ENCODE peak calls at places on chromosomes 7 and 10, in four cellular contexts. Y is H54, T is NAMALWA, A is T-helper 1 cell. P is an unnamed sample.

GRCh38 chr7:47298636-47299035 is 283.3 kb downstream of the TNS3 start:
- DNase-seq in T (no peak), Y (no peak), A (no peak), P (no peak)

GRCh38 chr7:140653319-140654108 is 12.9 kb upstream of the DENND2A start:
- DNase-seq in Y (peak), A (no peak), T (peak), P (peak)

GRCh38 chr10:59830601-59831259 is 75.6 kb downstream of the CCDC6 start:
- DNase-seq in Y (peak), T (peak), A (peak), P (peak)

GRCh38 chr7:82578430-82578829 is 134.9 kb upstream of the CACNA2D1 start:
- DNase-seq in A (no peak), Y (no peak), T (no peak), P (no peak)

GRCh38 chr10:49323171-49323895 is 24.4 kb downstream of the C10orf71 start:
- DNase-seq in A (no peak), Y (no peak), T (no peak), P (no peak)

GRCh38 chr10:49458869-49459268 is 63.0 kb upstream of the DRGX start:
- DNase-seq in Y (no peak), A (no peak), T (no peak), P (no peak)

GRCh38 chr10:44689368-44689767 is 221.8 kb upstream of the TMEM72 start:
- DNase-seq in Y (no peak), A (no peak), T (no peak), P (no peak)

GRCh38 chr7:27132978-27133377 is 2.4 kb upstream of the HOXA4 start:
- DNase-seq in Y (no peak), T (no peak), A (no peak), P (no peak)

GRCh38 chr7:42236266-42237161 is 495 bp downstream of the GLI3 start:
- DNase-seq in T (no peak), Y (peak), A (no peak), P (no peak)

GRCh38 chr10:31754803-31755624 is 173.6 kb downstream of the ARHGAP12 start:
- DNase-seq in A (no peak), T (no peak), Y (peak), P (no peak)

GRCh38 chr7:41698726-41699125 is 4.2 kb downstream of the INHBA start:
- DNase-seq in T (no peak), Y (no peak), A (no peak), P (no peak)

GRCh38 chr10:851891-852290 is 79.6 kb downstream of the LARP4B start:
- DNase-seq in T (peak), A (no peak), Y (no peak), P (no peak)

GRCh38 chr7:194996-195829 is 2.8 kb downstream of the FAM20C start:
- DNase-seq in Y (no peak), T (no peak), A (no peak), P (no peak)

GRCh38 chr7:26603631-26604030 is 260.8 kb downstream of the SKAP2 start:
- DNase-seq in A (no peak), Y (peak), T (no peak), P (no peak)

GRCh38 chr10:86661161-86662025 is 6.9 kb upstream of the LDB3 start:
- DNase-seq in T (no peak), Y (peak), A (no peak), P (no peak)

GRCh38 chr10:12644380-12645144 is 295.2 kb downstream of the CAMK1D start:
- DNase-seq in T (no peak), A (peak), Y (no peak), P (no peak)

GRCh38 chr7:151740180-151740845 is 136.6 kb downstream of the PRKAG2 start:
- DNase-seq in Y (no peak), A (no peak), T (no peak), P (no peak)

GRCh38 chr10:23095966-23096813 is 811 bp downstream of the MSRB2 start:
- DNase-seq in A (peak), Y (peak), T (peak), P (no peak)

GRCh38 chr10:110498087-110498981 is 627 bp downstream of the DUSP5 start:
- DNase-seq in A (peak), Y (no peak), T (peak), P (no peak)

GRCh38 chr10:7457478-7458316 is 46.9 kb upstream of the SFMBT2 start:
- DNase-seq in T (no peak), A (no peak), Y (no peak), P (no peak)

GRCh38 chr10:28838908-28839307 is 161.6 kb downstream of the BAMBI start:
- DNase-seq in A (no peak), Y (no peak), T (no peak), P (no peak)

GRCh38 chr7:2195403-2196246 is 37.1 kb downstream of the MAD1L1 start:
- DNase-seq in A (no peak), Y (no peak), T (no peak), P (no peak)

GRCh38 chr7:100847360-100847759 is 5.2 kb upstream of the SLC12A9 start:
- DNase-seq in A (no peak), Y (no peak), T (no peak), P (no peak)